ENCODE peak calls at places on chromosome 13, in five cellular contexts. A, S, L, G and Y are unnamed samples.

GRCh38 chr13:88042489-88042888 is 371.3 kb downstream of the SLITRK5 start:
- DNase-seq in A (no peak), S (no peak), L (no peak), G (no peak), Y (no peak)

GRCh38 chr13:75398072-75398471 is 83.9 kb downstream of the TBC1D4 start:
- DNase-seq in A (no peak), S (no peak), L (no peak), G (no peak), Y (no peak)

GRCh38 chr13:30292325-30292724 is 15.0 kb downstream of the KATNAL1 start:
- DNase-seq in A (no peak), S (no peak), L (no peak), G (no peak), Y (no peak)

GRCh38 chr13:107650081-107650701 is 565.1 kb downstream of the LIG4 start:
- DNase-seq in A (no peak), S (peak; percentile 5), L (peak; percentile 64), G (peak; percentile 50), Y (peak; percentile 15)

GRCh38 chr13:23856008-23856750 is 33.0 kb downstream of the MIPEP start:
- DNase-seq in A (no peak), S (no peak), L (no peak), G (no peak), Y (no peak)

GRCh38 chr13:89380101-89380500 is 1708.9 kb downstream of the SLITRK5 start:
- DNase-seq in A (no peak), S (no peak), L (no peak), G (no peak), Y (no peak)

GRCh38 chr13:93878675-93879074 is 600.8 kb downstream of the DCT start:
- DNase-seq in A (no peak), S (no peak), L (no peak), G (no peak), Y (no peak)

GRCh38 chr13:101150998-101151397 is 265.3 kb downstream of the NALCN start:
- DNase-seq in A (no peak), S (no peak), L (no peak), G (peak; percentile 58), Y (no peak)

GRCh38 chr13:38577048-38577447 is 109.8 kb upstream of the FREM2 start:
- DNase-seq in A (no peak), S (no peak), L (peak; percentile 20), G (peak; percentile 3), Y (no peak)

GRCh38 chr13:95630593-95630992 is 13.9 kb downstream of the DZIP1 start:
- DNase-seq in A (no peak), S (no peak), L (no peak), G (no peak), Y (no peak)

GRCh38 chr13:72850959-72851677 is 69.2 kb downstream of the PIBF1 start:
- DNase-seq in A (no peak), S (no peak), L (no peak), G (no peak), Y (no peak)

GRCh38 chr13:43273362-43273761 is 250.0 kb downstream of the DNAJC15 start:
- DNase-seq in A (no peak), S (no peak), L (no peak), G (peak; percentile 33), Y (no peak)

GRCh38 chr13:75308222-75308621 is 173.7 kb downstream of the TBC1D4 start:
- DNase-seq in A (peak; percentile 4), S (no peak), L (no peak), G (no peak), Y (no peak)

GRCh38 chr13:75458696-75459422 is 23.1 kb downstream of the TBC1D4 start:
- DNase-seq in A (no peak), S (no peak), L (peak; percentile 24), G (no peak), Y (no peak)

GRCh38 chr13:95301947-95302386 is 716 bp upstream of the ABCC4 start:
- DNase-seq in A (no peak), S (no peak), L (peak; percentile 44), G (no peak), Y (no peak)

GRCh38 chr13:91296011-91296410 is 51.5 kb upstream of the MIR17HG start:
- DNase-seq in A (no peak), S (no peak), L (no peak), G (no peak), Y (no peak)

GRCh38 chr13:29758591-29759114 is 91.8 kb downstream of the UBL3 start:
- DNase-seq in A (peak; percentile 8), S (no peak), L (no peak), G (no peak), Y (no peak)

GRCh38 chr13:76016799-76017198 is 380.7 kb downstream of the LMO7 start:
- DNase-seq in A (no peak), S (no peak), L (peak; percentile 40), G (peak; percentile 32), Y (no peak)

GRCh38 chr13:76792680-76793334 is 93.4 kb downstream of the KCTD12 start:
- DNase-seq in A (no peak), S (no peak), L (peak; percentile 85), G (peak; percentile 81), Y (peak; percentile 28)

GRCh38 chr13:49610176-49610575 is 18.1 kb upstream of the ARL11 start:
- DNase-seq in A (no peak), S (no peak), L (no peak), G (no peak), Y (no peak)

GRCh38 chr13:42758515-42758914 is 22.9 kb upstream of the FAM216B start:
- DNase-seq in A (no peak), S (no peak), L (no peak), G (no peak), Y (no peak)

GRCh38 chr13:102555914-102556553 is 40.8 kb upstream of the TPP2 start:
- DNase-seq in A (no peak), S (no peak), L (peak; percentile 44), G (peak; percentile 34), Y (no peak)

GRCh38 chr13:112968380-112968909 is 569 bp upstream of the MCF2L start:
- DNase-seq in A (no peak), S (no peak), L (no peak), G (no peak), Y (no peak)